ENCODE peak calls at places on chromosomes 5 and 9, in nine cellular contexts. One of them, this sample, is unnamed. For H3K4me1, the result is how much of the 10 kb centered on the place peaks cover.

GRCh38 chr9:20621553-20622329 is 558 bp downstream of the MLLT3 start:
- DNase-seq in pancreas: peak
- DNase-seq in MM.1S: peak
- DNase-seq in heart right ventricle: peak
- DNase-seq in K562: no peak
- DNase-seq in H1: no peak
- DNase-seq in IMR-90: peak
- DNase-seq in fibroblast of lung: peak
- DNase-seq in heart left ventricle: peak
- DNase-seq in this sample: peak

GRCh38 chr9:90333226-90333625 is 309.4 kb downstream of the DIRAS2 start:
- DNase-seq in pancreas: no peak
- DNase-seq in MM.1S: no peak
- DNase-seq in heart right ventricle: no peak
- DNase-seq in K562: no peak
- DNase-seq in H1: no peak
- DNase-seq in IMR-90: no peak
- DNase-seq in fibroblast of lung: no peak
- DNase-seq in heart left ventricle: no peak
- DNase-seq in this sample: no peak

GRCh38 chr5:1794896-1795290 is 4.7 kb downstream of the MRPL36 start:
- DNase-seq in pancreas: no peak
- DNase-seq in MM.1S: no peak
- DNase-seq in heart right ventricle: no peak
- DNase-seq in K562: no peak
- DNase-seq in H1: no peak
- DNase-seq in IMR-90: no peak
- DNase-seq in fibroblast of lung: no peak
- DNase-seq in heart left ventricle: no peak
- DNase-seq in this sample: no peak

GRCh38 chr9:93590609-93591234 is 14.3 kb downstream of the PHF2 start:
- DNase-seq in pancreas: no peak
- DNase-seq in MM.1S: no peak
- DNase-seq in heart right ventricle: no peak
- DNase-seq in K562: no peak
- DNase-seq in H1: no peak
- DNase-seq in IMR-90: no peak
- DNase-seq in fibroblast of lung: no peak
- DNase-seq in heart left ventricle: no peak
- DNase-seq in this sample: no peak

GRCh38 chr5:158869092-158869491 is 230.6 kb downstream of the EBF1 start:
- DNase-seq in pancreas: no peak
- DNase-seq in MM.1S: no peak
- DNase-seq in heart right ventricle: no peak
- DNase-seq in K562: no peak
- DNase-seq in H1: no peak
- DNase-seq in IMR-90: no peak
- DNase-seq in fibroblast of lung: no peak
- DNase-seq in heart left ventricle: no peak
- DNase-seq in this sample: peak

GRCh38 chr9:110908894-110909293 is 129.4 kb downstream of the LPAR1 start:
- DNase-seq in pancreas: no peak
- DNase-seq in MM.1S: no peak
- DNase-seq in heart right ventricle: no peak
- DNase-seq in K562: no peak
- DNase-seq in H1: no peak
- DNase-seq in IMR-90: no peak
- DNase-seq in fibroblast of lung: no peak
- DNase-seq in heart left ventricle: no peak
- DNase-seq in this sample: no peak

GRCh38 chr9:127847833-127848755 is 6.4 kb downstream of the ENG start:
- DNase-seq in pancreas: no peak
- DNase-seq in MM.1S: no peak
- DNase-seq in heart right ventricle: no peak
- DNase-seq in K562: no peak
- DNase-seq in H1: no peak
- DNase-seq in IMR-90: no peak
- DNase-seq in fibroblast of lung: no peak
- DNase-seq in heart left ventricle: no peak
- DNase-seq in this sample: no peak

GRCh38 chr9:14082732-14083131 is 231.2 kb downstream of the NFIB start:
- DNase-seq in pancreas: no peak
- DNase-seq in MM.1S: no peak
- DNase-seq in heart right ventricle: no peak
- DNase-seq in K562: no peak
- DNase-seq in H1: no peak
- DNase-seq in IMR-90: no peak
- DNase-seq in fibroblast of lung: no peak
- DNase-seq in heart left ventricle: no peak
- DNase-seq in this sample: no peak

GRCh38 chr5:159514229-159514822 is 184.0 kb upstream of the IL12B start:
- DNase-seq in pancreas: no peak
- DNase-seq in MM.1S: no peak
- DNase-seq in heart right ventricle: no peak
- DNase-seq in K562: no peak
- DNase-seq in H1: no peak
- DNase-seq in IMR-90: no peak
- DNase-seq in fibroblast of lung: no peak
- DNase-seq in heart left ventricle: no peak
- DNase-seq in this sample: no peak

GRCh38 chr5:142860291-142860690 is 90.1 kb downstream of the ARHGAP26 start:
- DNase-seq in pancreas: no peak
- DNase-seq in MM.1S: no peak
- DNase-seq in heart right ventricle: no peak
- DNase-seq in K562: no peak
- DNase-seq in H1: no peak
- DNase-seq in IMR-90: no peak
- DNase-seq in fibroblast of lung: no peak
- DNase-seq in heart left ventricle: no peak
- DNase-seq in this sample: no peak

GRCh38 chr5:139164020-139164419 is 34.1 kb downstream of the SIL1 start:
- DNase-seq in pancreas: peak
- DNase-seq in MM.1S: no peak
- DNase-seq in heart right ventricle: no peak
- DNase-seq in K562: no peak
- DNase-seq in H1: no peak
- DNase-seq in IMR-90: no peak
- DNase-seq in fibroblast of lung: no peak
- DNase-seq in heart left ventricle: no peak
- DNase-seq in this sample: no peak

GRCh38 chr5:39760385-39761198 is 335.8 kb upstream of the DAB2 start:
- DNase-seq in pancreas: no peak
- DNase-seq in MM.1S: no peak
- DNase-seq in heart right ventricle: no peak
- DNase-seq in K562: no peak
- DNase-seq in H1: no peak
- DNase-seq in IMR-90: peak
- DNase-seq in fibroblast of lung: peak
- DNase-seq in heart left ventricle: no peak
- DNase-seq in this sample: no peak

GRCh38 chr5:586751-587285 is 25.3 kb upstream of the CEP72 start:
- DNase-seq in pancreas: peak
- DNase-seq in MM.1S: no peak
- DNase-seq in heart right ventricle: no peak
- DNase-seq in K562: no peak
- DNase-seq in H1: no peak
- DNase-seq in IMR-90: no peak
- DNase-seq in fibroblast of lung: no peak
- DNase-seq in heart left ventricle: no peak
- DNase-seq in this sample: no peak

GRCh38 chr5:38404667-38405276 is 146.4 kb downstream of the EGFLAM start:
- DNase-seq in pancreas: peak
- DNase-seq in MM.1S: no peak
- DNase-seq in heart right ventricle: no peak
- DNase-seq in K562: no peak
- DNase-seq in H1: no peak
- DNase-seq in IMR-90: no peak
- DNase-seq in fibroblast of lung: no peak
- DNase-seq in heart left ventricle: no peak
- DNase-seq in this sample: no peak

GRCh38 chr5:154625031-154625430 is 130.1 kb upstream of the LARP1 start:
- DNase-seq in pancreas: no peak
- DNase-seq in MM.1S: no peak
- DNase-seq in heart right ventricle: no peak
- DNase-seq in K562: no peak
- DNase-seq in H1: no peak
- DNase-seq in IMR-90: no peak
- DNase-seq in fibroblast of lung: no peak
- DNase-seq in heart left ventricle: no peak
- DNase-seq in this sample: no peak
- H3K4me1 ChIP-seq in pancreas: under half
- H3K4me1 ChIP-seq in MM.1S: under half
- H3K4me1 ChIP-seq in heart right ventricle: under half
- H3K4me1 ChIP-seq in K562: under half
- H3K4me1 ChIP-seq in H1: under half
- H3K4me1 ChIP-seq in IMR-90: under half
- H3K4me1 ChIP-seq in fibroblast of lung: under half
- H3K4me1 ChIP-seq in heart left ventricle: under half
- H3K4me1 ChIP-seq in this sample: under half

GRCh38 chr5:16864566-16864965 is 71.5 kb downstream of the MYO10 start:
- DNase-seq in pancreas: no peak
- DNase-seq in MM.1S: no peak
- DNase-seq in heart right ventricle: no peak
- DNase-seq in K562: no peak
- DNase-seq in H1: no peak
- DNase-seq in IMR-90: no peak
- DNase-seq in fibroblast of lung: peak
- DNase-seq in heart left ventricle: no peak
- DNase-seq in this sample: no peak

GRCh38 chr5:16869821-16870796 is 66.0 kb downstream of the MYO10 start:
- DNase-seq in pancreas: no peak
- DNase-seq in MM.1S: no peak
- DNase-seq in heart right ventricle: no peak
- DNase-seq in K562: no peak
- DNase-seq in H1: no peak
- DNase-seq in IMR-90: peak
- DNase-seq in fibroblast of lung: peak
- DNase-seq in heart left ventricle: no peak
- DNase-seq in this sample: no peak

GRCh38 chr5:16866220-16866619 is 69.9 kb downstream of the MYO10 start:
- DNase-seq in pancreas: no peak
- DNase-seq in MM.1S: no peak
- DNase-seq in heart right ventricle: no peak
- DNase-seq in K562: no peak
- DNase-seq in H1: no peak
- DNase-seq in IMR-90: no peak
- DNase-seq in fibroblast of lung: no peak
- DNase-seq in heart left ventricle: no peak
- DNase-seq in this sample: no peak

GRCh38 chr5:16867585-16867953 is 68.5 kb downstream of the MYO10 start:
- DNase-seq in pancreas: no peak
- DNase-seq in MM.1S: no peak
- DNase-seq in heart right ventricle: no peak
- DNase-seq in K562: no peak
- DNase-seq in H1: no peak
- DNase-seq in IMR-90: no peak
- DNase-seq in fibroblast of lung: no peak
- DNase-seq in heart left ventricle: no peak
- DNase-seq in this sample: no peak

GRCh38 chr5:16866795-16867584 is 69.1 kb downstream of the MYO10 start:
- DNase-seq in pancreas: peak
- DNase-seq in MM.1S: no peak
- DNase-seq in heart right ventricle: no peak
- DNase-seq in K562: no peak
- DNase-seq in H1: peak
- DNase-seq in IMR-90: peak
- DNase-seq in fibroblast of lung: peak
- DNase-seq in heart left ventricle: no peak
- DNase-seq in this sample: no peak
- H3K4me1 ChIP-seq in pancreas: under half
- H3K4me1 ChIP-seq in MM.1S: under half
- H3K4me1 ChIP-seq in heart right ventricle: under half
- H3K4me1 ChIP-seq in K562: under half
- H3K4me1 ChIP-seq in H1: under half
- H3K4me1 ChIP-seq in IMR-90: under half
- H3K4me1 ChIP-seq in fibroblast of lung: under half
- H3K4me1 ChIP-seq in heart left ventricle: under half
- H3K4me1 ChIP-seq in this sample: under half

GRCh38 chr5:154278172-154278571 is 87.6 kb downstream of the GALNT10 start:
- DNase-seq in pancreas: no peak
- DNase-seq in MM.1S: no peak
- DNase-seq in heart right ventricle: no peak
- DNase-seq in K562: no peak
- DNase-seq in H1: no peak
- DNase-seq in IMR-90: peak
- DNase-seq in fibroblast of lung: peak
- DNase-seq in heart left ventricle: no peak
- DNase-seq in this sample: peak

GRCh38 chr5:154276236-154276792 is 85.8 kb downstream of the GALNT10 start:
- DNase-seq in pancreas: no peak
- DNase-seq in MM.1S: no peak
- DNase-seq in heart right ventricle: no peak
- DNase-seq in K562: no peak
- DNase-seq in H1: no peak
- DNase-seq in IMR-90: no peak
- DNase-seq in fibroblast of lung: no peak
- DNase-seq in heart left ventricle: no peak
- DNase-seq in this sample: no peak

GRCh38 chr5:154276932-154277331 is 86.4 kb downstream of the GALNT10 start:
- DNase-seq in pancreas: peak
- DNase-seq in MM.1S: peak
- DNase-seq in heart right ventricle: peak
- DNase-seq in K562: peak
- DNase-seq in H1: no peak
- DNase-seq in IMR-90: peak
- DNase-seq in fibroblast of lung: peak
- DNase-seq in heart left ventricle: peak
- DNase-seq in this sample: no peak

GRCh38 chr5:154278908-154279307 is 88.4 kb downstream of the GALNT10 start:
- DNase-seq in pancreas: no peak
- DNase-seq in MM.1S: peak
- DNase-seq in heart right ventricle: no peak
- DNase-seq in K562: no peak
- DNase-seq in H1: no peak
- DNase-seq in IMR-90: peak
- DNase-seq in fibroblast of lung: peak
- DNase-seq in heart left ventricle: no peak
- DNase-seq in this sample: no peak

DNA sequence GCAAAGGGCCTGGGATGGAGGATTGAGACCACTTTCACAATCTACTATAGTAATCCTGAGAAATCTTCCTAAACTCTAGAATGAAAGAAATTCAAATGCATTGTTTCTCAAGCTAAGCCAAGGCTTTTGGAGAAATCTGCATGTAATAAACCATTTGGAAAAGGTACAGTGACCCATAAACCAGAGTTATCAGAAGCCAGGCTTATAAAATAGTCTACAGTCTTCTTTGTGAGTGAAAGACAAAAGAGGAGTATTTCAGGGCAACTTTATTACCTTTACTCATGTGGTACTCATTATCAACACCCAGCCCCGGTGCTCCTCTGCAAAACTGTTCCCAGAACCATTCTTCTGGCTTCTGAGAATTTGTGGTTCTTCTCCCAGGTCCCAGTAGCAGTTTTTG is 87.0 kb downstream of the GALNT10 start:
- DNase-seq in pancreas: no peak
- DNase-seq in MM.1S: no peak
- DNase-seq in heart right ventricle: no peak
- DNase-seq in K562: no peak
- DNase-seq in H1: no peak
- DNase-seq in IMR-90: no peak
- DNase-seq in fibroblast of lung: no peak
- DNase-seq in heart left ventricle: no peak
- DNase-seq in this sample: peak
- H3K4me1 ChIP-seq in pancreas: under half
- H3K4me1 ChIP-seq in MM.1S: half or more
- H3K4me1 ChIP-seq in heart right ventricle: under half
- H3K4me1 ChIP-seq in K562: half or more
- H3K4me1 ChIP-seq in H1: under half
- H3K4me1 ChIP-seq in IMR-90: under half
- H3K4me1 ChIP-seq in fibroblast of lung: under half
- H3K4me1 ChIP-seq in heart left ventricle: under half
- H3K4me1 ChIP-seq in this sample: under half

GRCh38 chr9:122223435-122223834 is 5.3 kb downstream of the LHX6 start:
- DNase-seq in pancreas: no peak
- DNase-seq in MM.1S: no peak
- DNase-seq in heart right ventricle: no peak
- DNase-seq in K562: no peak
- DNase-seq in H1: no peak
- DNase-seq in IMR-90: no peak
- DNase-seq in fibroblast of lung: no peak
- DNase-seq in heart left ventricle: no peak
- DNase-seq in this sample: no peak
- H3K4me1 ChIP-seq in pancreas: under half
- H3K4me1 ChIP-seq in MM.1S: under half
- H3K4me1 ChIP-seq in heart right ventricle: under half
- H3K4me1 ChIP-seq in K562: under half
- H3K4me1 ChIP-seq in H1: under half
- H3K4me1 ChIP-seq in IMR-90: under half
- H3K4me1 ChIP-seq in fibroblast of lung: under half
- H3K4me1 ChIP-seq in heart left ventricle: under half
- H3K4me1 ChIP-seq in this sample: under half

This sample was measured in HAP-1.